ENCODE peak calls at places on chromosomes 11 and 22, in seven cellular contexts. I is H9, R is AG09319, C is glutamatergic neuron, L is HL-60, K is astrocyte of the cerebellum, Y is lung. S is an unnamed sample.
A peak's percentile ranks its signal among the peaks of the same experiment; 100 is the strongest.

GRCh38 chr22:34414467-34415440 is 494.5 kb upstream of the LARGE1 start:
- DNase-seq in I (peak; percentile 90), R (no peak), C (peak; percentile 62), L (peak; percentile 35), K (no peak), Y (peak; percentile 30), S (peak; percentile 3)

GRCh38 chr11:70304208-70304603 is 33.7 kb downstream of the PPFIA1 start:
- DNase-seq in I (no peak), R (no peak), C (no peak), L (no peak), K (no peak), Y (no peak), S (no peak)

GRCh38 chr11:60485987-60486386 is 6.6 kb upstream of the MS4A12 start:
- DNase-seq in I (peak; percentile 74), R (no peak), C (peak; percentile 19), L (no peak), K (no peak), Y (peak; percentile 29), S (no peak)

GRCh38 chr11:14449302-14449714 is 50.3 kb downstream of the COPB1 start:
- DNase-seq in I (no peak), R (no peak), C (no peak), L (no peak), K (no peak), Y (no peak), S (no peak)

GRCh38 chr11:126832387-126832786 is 168.2 kb downstream of the KIRREL3 start:
- DNase-seq in I (no peak), R (no peak), C (no peak), L (no peak), K (no peak), Y (no peak), S (no peak)

GRCh38 chr11:59666969-59667368 is 1.9 kb downstream of the PATL1 start:
- DNase-seq in I (no peak), R (peak; percentile 18), C (no peak), L (no peak), K (no peak), Y (no peak), S (no peak)

GRCh38 chr22:44624689-44625420 is 77.1 kb upstream of the PRR5 start:
- DNase-seq in I (no peak), R (no peak), C (no peak), L (no peak), K (no peak), Y (no peak), S (no peak)

GRCh38 chr11:116911981-116912734 is 74.7 kb upstream of the APOA1 start:
- DNase-seq in I (no peak), R (peak; percentile 19), C (no peak), L (no peak), K (no peak), Y (no peak), S (peak; percentile 35)

GRCh38 chr22:24985824-24986214 is 33.3 kb downstream of the KIAA1671 start:
- DNase-seq in I (no peak), R (no peak), C (no peak), L (no peak), K (no peak), Y (no peak), S (no peak)

DNA sequence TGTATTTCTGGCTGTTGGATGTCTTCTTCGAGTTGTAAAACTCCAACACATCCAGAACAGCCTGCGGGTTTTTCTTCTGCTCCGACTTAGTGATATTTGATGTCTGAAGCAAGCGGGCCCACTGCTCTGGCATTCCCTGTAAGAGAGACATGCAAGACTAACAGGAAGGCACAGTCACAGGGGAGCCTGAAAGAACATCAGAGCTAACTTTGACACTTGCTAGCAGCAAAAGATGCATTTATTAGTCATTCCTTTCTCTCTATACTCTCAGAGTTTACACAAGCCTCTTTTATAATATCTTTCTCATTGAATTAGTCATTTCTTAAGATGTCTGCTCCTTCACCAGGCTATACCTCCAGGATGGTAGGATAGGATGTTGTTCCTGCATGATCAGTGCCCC is 77.8 kb upstream of the GDPD4 start:
- DNase-seq in I (no peak), R (no peak), C (no peak), L (no peak), K (no peak), Y (no peak), S (no peak)
- TF ChIP-seq CTCF in I (no peak), R (no peak), C (no peak), L (no peak), K (no peak), Y (no peak), S (no peak)

DNA sequence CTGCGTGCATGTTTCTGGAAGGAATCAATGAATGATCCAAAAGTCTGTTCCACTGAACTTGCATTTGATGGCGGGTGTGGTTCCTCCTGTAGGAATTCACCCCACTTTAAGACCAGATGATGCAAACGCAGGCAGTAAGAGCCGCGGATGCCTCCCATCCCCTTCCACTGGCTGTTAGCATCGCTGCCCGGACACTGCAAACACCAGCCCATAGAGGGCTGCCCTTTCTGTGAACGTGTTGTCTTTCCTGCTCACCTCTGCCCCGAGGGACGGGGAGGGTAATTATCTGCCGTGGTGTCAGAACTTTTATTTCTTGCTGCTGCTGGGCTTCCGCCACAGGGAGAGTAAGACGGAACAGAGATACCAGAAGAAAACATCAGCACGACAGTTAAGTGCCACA is 53.0 kb upstream of the NECTIN1 start:
- DNase-seq in I (peak; percentile 56), R (no peak), C (peak; percentile 47), L (no peak), K (no peak), Y (no peak), S (no peak)
- TF ChIP-seq CTCF in I (peak; percentile 45), R (no peak), C (no peak), L (no peak), K (no peak), Y (no peak), S (no peak)

GRCh38 chr11:118663929-118664328 is 15.5 kb downstream of the TREH start:
- DNase-seq in I (peak; percentile 19), R (no peak), C (no peak), L (no peak), K (no peak), Y (no peak), S (no peak)

GRCh38 chr11:118663381-118663780 is 16.1 kb downstream of the TREH start:
- DNase-seq in I (peak; percentile 24), R (no peak), C (no peak), L (no peak), K (no peak), Y (no peak), S (no peak)

GRCh38 chr11:118660646-118661424 is 18.6 kb downstream of the TREH start:
- DNase-seq in I (peak; percentile 36), R (no peak), C (no peak), L (no peak), K (no peak), Y (no peak), S (no peak)

GRCh38 chr11:118661425-118662301 is 17.8 kb downstream of the TREH start:
- DNase-seq in I (peak; percentile 20), R (no peak), C (no peak), L (no peak), K (no peak), Y (no peak), S (no peak)

DNA sequence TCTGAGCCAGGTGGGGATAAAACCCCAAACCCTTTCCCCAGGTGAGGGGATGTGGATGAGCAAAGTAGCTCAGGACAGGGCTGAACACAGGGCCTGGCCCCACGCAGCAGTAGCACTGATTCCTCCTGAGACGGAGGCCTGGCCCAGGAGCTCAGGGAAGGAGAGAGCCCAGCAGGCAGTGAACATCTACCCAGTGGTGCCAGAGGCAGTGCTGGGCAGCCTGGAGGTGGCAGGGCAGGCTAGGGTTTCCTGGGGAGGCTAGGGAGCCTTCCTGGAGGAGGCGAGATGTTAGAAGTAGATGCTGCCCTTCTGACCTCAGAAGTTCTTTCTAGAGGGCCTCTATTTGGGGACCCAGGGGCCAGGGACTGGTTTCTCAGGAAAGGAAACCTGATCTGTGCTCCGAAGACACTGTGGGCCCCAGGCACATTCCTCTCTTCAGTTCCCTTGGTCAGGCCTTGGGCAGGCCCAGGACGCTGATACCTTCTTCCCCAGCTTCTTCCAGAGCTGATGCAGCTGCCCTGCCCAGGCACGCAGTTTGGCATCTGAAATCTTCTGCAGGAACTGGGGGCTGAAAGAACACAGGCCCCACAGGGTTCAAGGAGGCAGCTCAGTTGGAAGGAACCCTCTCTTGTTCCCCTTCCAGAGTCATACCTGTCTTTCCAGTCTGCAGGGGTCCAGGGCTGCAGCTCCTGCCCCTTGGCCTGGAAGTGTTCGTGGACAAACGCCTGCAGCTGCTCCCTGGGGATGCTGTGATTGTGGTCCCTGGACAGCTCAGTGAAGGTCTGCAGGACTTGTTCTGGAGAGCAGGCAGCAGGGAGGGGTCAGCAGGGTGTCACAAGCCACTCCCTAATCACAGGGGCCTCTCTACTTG is 16.8 kb downstream of the TREH start:
- DNase-seq in I (peak; percentile 38), R (no peak), C (no peak), L (no peak), K (no peak), Y (no peak), S (no peak)
- TF ChIP-seq CTCF in I (no peak), R (no peak), C (no peak), L (no peak), K (no peak), Y (no peak), S (no peak)

DNA sequence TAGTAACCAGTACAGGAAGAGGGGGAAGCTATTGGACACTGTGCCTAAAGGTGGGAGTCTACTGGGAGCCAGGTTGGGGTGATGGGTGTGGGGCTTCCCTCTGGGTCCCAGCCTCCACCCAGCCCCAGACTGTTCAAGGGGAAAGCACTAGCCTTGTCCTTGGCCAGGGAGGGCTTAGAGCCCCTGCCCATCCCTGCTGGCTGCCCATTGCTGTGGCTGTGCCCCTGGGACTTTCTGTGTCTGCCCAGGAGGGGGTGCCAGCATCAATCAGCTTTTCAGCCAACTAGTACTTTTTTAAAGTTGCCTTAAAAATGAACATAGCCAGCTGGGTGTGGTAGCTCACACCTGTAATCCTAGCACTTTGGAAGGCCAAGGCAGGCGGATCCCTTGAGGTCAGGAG is 19.9 kb downstream of the INCENP start:
- DNase-seq in I (peak; percentile 22), R (no peak), C (no peak), L (no peak), K (no peak), Y (no peak), S (no peak)
- TF ChIP-seq CTCF in I (peak; percentile 12), R (no peak), C (no peak), L (no peak), K (peak; percentile 16), Y (no peak), S (no peak)

DNA sequence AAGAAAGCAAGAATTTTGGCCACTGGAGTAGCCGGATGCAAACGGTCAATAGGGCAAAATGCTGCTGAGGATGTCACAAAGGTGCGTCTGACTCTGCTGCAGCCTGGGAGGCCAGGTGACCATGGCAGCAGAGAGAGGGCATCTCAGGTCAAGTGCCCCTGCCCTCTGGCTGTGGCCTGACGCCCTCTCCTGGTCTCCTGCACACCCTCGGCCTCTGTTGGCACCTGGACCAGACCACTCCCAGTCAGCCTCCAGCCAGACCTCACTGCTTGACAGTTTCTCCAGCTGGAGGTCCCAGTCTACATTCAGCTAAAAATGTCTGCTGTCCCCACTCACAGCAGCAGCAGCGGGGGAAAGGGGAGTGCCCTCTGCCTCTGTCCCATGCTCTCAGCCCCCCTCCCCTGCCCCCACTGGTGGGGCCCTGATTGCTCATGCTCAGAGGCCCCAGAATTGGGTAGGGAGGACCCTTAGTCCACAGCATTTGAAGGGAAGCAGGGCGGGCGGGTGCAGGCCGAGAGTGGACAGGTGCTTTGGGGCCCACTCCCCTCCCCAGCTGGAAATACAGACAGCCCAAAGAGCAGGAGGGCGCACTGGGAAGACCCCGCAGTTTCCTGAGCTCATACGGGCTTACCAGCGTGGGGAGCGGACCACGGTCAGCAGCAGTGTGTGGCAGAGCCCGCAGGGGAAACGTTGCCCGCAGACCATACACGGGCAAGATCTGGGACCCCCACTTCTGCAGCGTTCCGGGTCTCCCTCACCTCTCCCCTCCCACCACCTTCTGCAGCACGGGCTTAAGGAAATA is 1.6 kb upstream of the BRSK2 start:
- DNase-seq in I (peak; percentile 71), R (no peak), C (peak; percentile 24), L (no peak), K (no peak), Y (peak; percentile 44), S (no peak)
- TF ChIP-seq CTCF in I (peak; percentile 55), R (no peak), C (no peak), L (no peak), K (no peak), Y (no peak), S (no peak)

S was measured in HFF-Myc.